ENCODE peak calls at places on chromosomes 16 and 17, in nine cellular contexts. I, R, S, L, O, V, Q, A and F are unnamed samples.

GRCh38 chr17:45907720-45908395 is 13.5 kb downstream of the MAPT start:
- DNase-seq in L (no peak), I (peak), Q (no peak), R (no peak), V (no peak), O (no peak), S (no peak), A (no peak), F (no peak)

GRCh38 chr17:21252289-21252874 is 828 bp downstream of the NATD1 start:
- DNase-seq in L (no peak), R (no peak), Q (peak), I (no peak), A (no peak), O (no peak), S (no peak), V (no peak), F (no peak)

GRCh38 chr17:60169921-60170817 is 20.4 kb downstream of the CA4 start:
- DNase-seq in Q (no peak), S (no peak), A (no peak), I (peak), R (peak), L (no peak), O (no peak), V (no peak), F (peak)

GRCh38 chr16:56871172-56871593 is 6.2 kb downstream of the SLC12A3 start:
- DNase-seq in O (peak), S (no peak), R (peak), Q (no peak), I (no peak), A (no peak), L (no peak), V (no peak), F (peak)

GRCh38 chr17:17028059-17028877 is 14.0 kb upstream of the MPRIP start:
- DNase-seq in V (no peak), L (peak), Q (peak), O (no peak), A (no peak), S (no peak), R (peak), I (peak), F (peak)

GRCh38 chr17:781920-782731 is at the start of the genes GLOD4 and MRM3:
- DNase-seq in O (peak), Q (peak), I (peak), S (peak), A (peak), R (peak), V (peak), L (peak), F (peak)

GRCh38 chr16:8583199-8583598 is 7.1 kb downstream of the TMEM114 start:
- DNase-seq in S (no peak), L (no peak), Q (no peak), R (no peak), I (no peak), V (no peak), O (no peak), A (no peak), F (peak)

GRCh38 chr17:45394913-45395568 is 37.6 kb downstream of the ARHGAP27 start:
- DNase-seq in O (peak), L (peak), A (peak), R (peak), S (no peak), V (no peak), I (peak), Q (peak), F (peak)

GRCh38 chr16:64089697-64090096 is 1032.2 kb downstream of the CDH11 start:
- DNase-seq in Q (peak), R (peak), V (no peak), I (peak), L (no peak), S (no peak), O (no peak), A (no peak), F (peak)

GRCh38 chr17:40828454-40829039 is 6.1 kb upstream of the KRT10 start:
- DNase-seq in R (no peak), I (no peak), V (no peak), O (no peak), Q (no peak), L (no peak), S (no peak), A (no peak), F (no peak)